ENCODE peak calls at places on chromosomes 1 and 21, in four cellular contexts. K is astrocyte of the cerebellum; P is CD8-positive, alpha-beta T cell; V is putamen. S is an unnamed sample.

GRCh38 chr1:175203570-175203969 is 11.0 kb upstream of the KIAA0040 start:
- DNase-seq in K (no peak), P (no peak), V (no peak), S (no peak)

GRCh38 chr1:242629396-242629795 is 104.9 kb upstream of the PLD5 start:
- DNase-seq in K (no peak), P (no peak), V (no peak), S (no peak)

GRCh38 chr1:235643837-235644692 is 5.5 kb downstream of the GNG4 start:
- DNase-seq in K (no peak), P (no peak), V (no peak), S (peak)

GRCh38 chr1:212979340-212980122 is 29.2 kb downstream of the VASH2 start:
- DNase-seq in K (no peak), P (no peak), V (peak), S (no peak)

GRCh38 chr1:28756846-28757245 is 20.1 kb downstream of the YTHDF2 start:
- DNase-seq in K (no peak), P (no peak), V (peak), S (no peak)

GRCh38 chr1:180501865-180502360 is 464 bp downstream of the ACBD6 start:
- DNase-seq in K (no peak), P (no peak), V (no peak), S (no peak)

GRCh38 chr1:76862447-76862846 is 4.8 kb upstream of the ST6GALNAC5 start:
- DNase-seq in K (peak), P (no peak), V (no peak), S (no peak)

GRCh38 chr1:1021860-1022259 is 1.9 kb downstream of the AGRN start:
- DNase-seq in K (no peak), P (no peak), V (no peak), S (no peak)

GRCh38 chr1:186079084-186079684 is 295.9 kb downstream of the TPR start:
- DNase-seq in K (no peak), P (no peak), V (no peak), S (no peak)

GRCh38 chr21:45138199-45139002 is 64.0 kb downstream of the ADARB1 start:
- DNase-seq in K (peak), P (peak), V (no peak), S (no peak)

GRCh38 chr1:114549137-114549536 is 32.3 kb downstream of the BCAS2 start:
- DNase-seq in K (no peak), P (no peak), V (no peak), S (no peak)

GRCh38 chr1:44217809-44218410 is 4.6 kb downstream of the DMAP1 start:
- DNase-seq in K (peak), P (peak), V (peak), S (no peak)

GRCh38 chr1:23582820-23583219 is 23.5 kb upstream of the ID3 start:
- DNase-seq in K (no peak), P (no peak), V (no peak), S (no peak)

GRCh38 chr1:5598824-5599395 is 393.3 kb downstream of the NPHP4 start:
- DNase-seq in K (no peak), P (no peak), V (no peak), S (peak)

GRCh38 chr1:225962440-225962975 is 21.5 kb upstream of the LEFTY2 start:
- DNase-seq in K (no peak), P (peak), V (no peak), S (no peak)

GRCh38 chr1:147641695-147642592 is 28.4 kb downstream of the ACP6 start:
- DNase-seq in K (no peak), P (no peak), V (no peak), S (no peak)

GRCh38 chr1:34901919-34902318 is 27.5 kb downstream of the DLGAP3 start:
- DNase-seq in K (no peak), P (no peak), V (no peak), S (no peak)

S was measured in type B pancreatic cell.